ENCODE peak calls at places on chromosomes 5 and 9, in four cellular contexts. H is uterus, C is A549, S is stomach. G is an unnamed sample.

GRCh38 chr5:103408408-103408807 is 149.8 kb downstream of the MACIR start:
- DNase-seq in H (no peak), C (no peak), S (no peak), G (no peak)

GRCh38 chr5:140571105-140571504 is 6.5 kb downstream of the SLC35A4 start:
- DNase-seq in C (no peak), H (no peak), S (no peak), G (no peak)

GRCh38 chr5:94968507-94969095 is 316.3 kb downstream of the MCTP1 start:
- DNase-seq in S (no peak), H (no peak), C (peak), G (no peak)

GRCh38 chr9:71485306-71485705 is 283.0 kb downstream of the CEMIP2 start:
- DNase-seq in C (no peak), H (no peak), S (no peak), G (no peak)

GRCh38 chr9:124786881-124787573 is 10.1 kb downstream of the OLFML2A start:
- DNase-seq in H (peak), C (no peak), S (peak), G (no peak)

GRCh38 chr5:61869333-61869732 is 436.7 kb upstream of the KIF2A start:
- DNase-seq in C (no peak), S (no peak), H (no peak), G (no peak)

GRCh38 chr9:14652729-14653377 is 40.4 kb downstream of the ZDHHC21 start:
- DNase-seq in S (no peak), H (no peak), C (no peak), G (no peak)

GRCh38 chr5:130333089-130333488 is 428.8 kb downstream of the CHSY3 start:
- DNase-seq in H (no peak), S (no peak), C (no peak), G (no peak)

GRCh38 chr5:8340739-8341344 is 471.9 kb downstream of the MTRR start:
- DNase-seq in C (no peak), H (no peak), S (no peak), G (no peak)

GRCh38 chr5:1808466-1808865 is 7.3 kb downstream of the NDUFS6 start:
- DNase-seq in H (no peak), S (no peak), C (no peak), G (no peak)

GRCh38 chr9:18848657-18849056 is 184.4 kb downstream of the SAXO1 start:
- DNase-seq in C (no peak), H (no peak), S (no peak), G (no peak)

GRCh38 chr5:1983919-1984695 is 101.4 kb upstream of the IRX4 start:
- DNase-seq in H (no peak), C (no peak), S (no peak), G (peak)

GRCh38 chr9:108634164-108634563 is 221.6 kb downstream of the ACTL7B start:
- DNase-seq in H (no peak), C (no peak), S (peak), G (no peak)

GRCh38 chr5:156971848-156972525 is 9.0 kb upstream of the TIMD4 start:
- DNase-seq in S (no peak), C (no peak), H (no peak), G (no peak)

GRCh38 chr5:42614509-42614908 is 142.1 kb upstream of the CCDC152 start:
- DNase-seq in S (no peak), H (no peak), C (no peak), G (no peak)

GRCh38 chr5:108373426-108373825 is 8.5 kb downstream of the FBXL17 start:
- DNase-seq in C (no peak), S (no peak), H (no peak), G (no peak)

GRCh38 chr9:114900937-114901802 is 29.2 kb downstream of the TNFSF8 start:
- DNase-seq in C (no peak), S (no peak), H (no peak), G (no peak)

GRCh38 chr5:172421020-172421419 is 33.3 kb downstream of the SH3PXD2B start:
- DNase-seq in S (no peak), H (peak), C (no peak), G (no peak)
- H3K27ac ChIP-seq in S (peak), H (peak), C (no peak), G (peak)

GRCh38 chr9:117291223-117291622 is 123.6 kb downstream of the ASTN2 start:
- DNase-seq in S (no peak), H (no peak), C (no peak), G (no peak)
- TF ChIP-seq POLR2A in S (no peak), H (no peak), C (no peak), G (no peak)

DNA sequence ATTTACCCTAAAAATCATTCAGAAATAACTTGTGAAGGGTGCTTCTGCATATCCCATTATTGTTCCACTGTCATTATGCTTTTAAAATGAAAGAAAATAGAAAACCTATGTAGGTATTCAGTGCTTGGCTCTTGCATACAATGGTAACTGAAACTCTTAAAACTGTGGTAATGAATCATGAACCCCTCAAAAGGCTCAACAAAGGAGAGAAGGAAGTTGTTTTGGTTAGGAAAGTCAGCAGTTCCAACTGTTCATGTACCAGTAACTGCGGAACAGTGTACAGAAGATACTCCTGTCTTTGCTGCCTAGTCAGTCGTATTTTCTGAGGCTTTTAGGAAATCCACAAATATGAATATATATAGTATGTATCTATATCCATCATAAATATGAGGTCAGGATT is 96.1 kb downstream of the OSMR start:
- DNase-seq in H (no peak), C (no peak), S (no peak), G (no peak)
- H3K4me3 ChIP-seq in H (no peak), C (no peak), S (no peak), G (no peak)

DNA sequence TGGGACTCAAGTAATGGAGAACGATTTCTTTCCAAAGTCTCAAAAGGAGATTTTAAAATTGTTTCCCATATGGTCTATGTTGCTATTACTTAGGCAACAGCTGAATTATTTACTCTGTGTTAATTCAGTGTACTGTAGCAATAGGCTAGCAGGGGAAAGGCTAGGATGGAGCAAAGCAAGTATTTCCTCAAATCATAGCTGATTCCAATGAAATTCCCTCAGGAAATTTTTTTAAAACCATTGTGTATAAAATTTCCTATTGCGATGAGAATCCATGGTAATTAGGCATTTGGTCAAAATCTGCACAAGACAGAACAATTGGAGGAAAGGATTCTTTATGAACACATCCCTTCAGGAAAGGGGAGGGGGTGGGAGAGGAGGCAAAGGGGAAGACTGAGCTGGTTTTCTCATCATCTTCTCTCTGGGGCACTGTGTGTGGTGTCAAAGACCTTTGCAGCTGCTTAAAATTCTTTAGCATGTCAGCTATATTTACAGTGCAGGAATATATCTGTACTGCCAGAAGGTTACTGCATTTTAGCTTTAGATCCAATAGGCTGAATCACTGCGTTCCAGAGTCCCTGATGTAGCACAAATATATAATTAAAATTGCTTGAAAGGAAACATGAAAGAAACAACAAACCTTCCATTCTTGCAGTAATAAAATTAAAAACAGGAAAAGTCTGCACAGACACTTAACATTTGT is 95.3 kb downstream of the ZNF608 start:
- DNase-seq in S (no peak), H (no peak), C (no peak), G (peak)
- H3K27ac ChIP-seq in S (peak), H (peak), C (peak), G (peak)

GRCh38 chr9:9352877-9353481 is 1259.8 kb downstream of the PTPRD start:
- DNase-seq in S (no peak), C (no peak), H (no peak), G (no peak)
- TF ChIP-seq POLR2A in S (no peak), C (no peak), H (no peak), G (no peak)

DNA sequence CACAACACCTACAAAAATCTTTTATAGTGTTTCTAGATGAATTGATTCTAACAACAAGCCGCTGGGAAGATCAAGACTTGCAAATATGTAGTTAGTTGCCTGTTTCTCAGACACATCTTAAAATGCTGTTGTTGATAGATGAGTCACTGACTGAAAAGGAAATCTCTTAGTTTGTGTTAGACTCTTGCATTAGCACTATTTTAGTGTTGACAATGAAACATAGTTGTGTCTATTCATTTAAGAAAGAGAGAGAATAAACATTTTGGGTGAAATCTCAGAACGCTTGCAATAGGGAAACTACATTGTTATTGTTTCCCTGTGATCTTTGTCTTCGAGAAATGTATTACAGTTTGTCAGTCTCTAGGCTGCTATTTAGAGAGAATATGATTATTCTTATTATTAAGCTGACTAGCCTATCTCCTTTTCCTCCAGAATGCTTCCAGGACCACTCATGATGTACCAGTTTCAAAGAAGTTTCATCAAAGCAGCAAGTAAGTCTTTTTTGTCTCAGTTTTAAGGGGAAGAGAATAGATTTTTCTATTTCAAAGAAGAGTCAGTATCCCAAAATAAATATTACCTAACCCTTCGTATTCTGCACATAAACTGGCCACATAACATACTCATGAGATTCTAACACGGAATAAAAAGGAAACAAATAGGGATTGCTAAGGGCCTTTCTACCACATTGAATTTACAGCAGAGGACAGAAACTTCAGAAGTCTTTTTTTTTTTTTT is 285.6 kb downstream of the ARHGAP26 start:
- DNase-seq in H (no peak), C (no peak), S (no peak), G (no peak)
- H3K4me3 ChIP-seq in H (no peak), C (no peak), S (no peak), G (no peak)

GRCh38 chr9:16627967-16628366 is 242.5 kb downstream of the BNC2 start:
- DNase-seq in C (no peak), H (no peak), S (no peak), G (no peak)

GRCh38 chr9:16624356-16624755 is 246.1 kb downstream of the BNC2 start:
- DNase-seq in H (no peak), S (no peak), C (no peak), G (no peak)

GRCh38 chr9:16626577-16627130 is 243.8 kb downstream of the BNC2 start:
- DNase-seq in H (peak), S (no peak), C (peak), G (no peak)

GRCh38 chr9:16625106-16625505 is 245.4 kb downstream of the BNC2 start:
- DNase-seq in C (no peak), S (no peak), H (no peak), G (no peak)

DNA sequence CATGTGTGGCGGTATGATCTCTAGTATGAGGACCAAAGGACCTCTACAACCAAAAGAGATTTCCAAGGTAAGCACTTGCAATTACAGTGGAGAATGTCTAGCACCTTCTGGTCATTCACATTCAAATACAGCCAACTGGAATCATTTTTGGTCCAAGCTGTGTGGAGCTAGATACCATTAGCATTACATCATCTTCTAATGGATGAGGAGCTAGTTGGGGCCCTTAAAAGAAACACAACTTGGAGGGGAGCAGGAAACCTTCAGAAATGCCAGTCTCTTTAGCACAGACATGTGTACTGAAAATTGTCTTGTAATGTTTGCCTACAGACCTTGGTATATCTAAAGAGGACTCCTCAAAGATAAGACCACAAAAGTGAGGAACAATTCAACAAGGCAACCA is 244.6 kb downstream of the BNC2 start:
- DNase-seq in S (no peak), C (no peak), H (no peak), G (no peak)
- H3K27ac ChIP-seq in S (peak), C (peak), H (peak), G (peak)

G was measured in esophagus muscularis mucosa.